ENCODE peak calls at places on chromosomes 3 and 15, in four cellular contexts. One of them, this sample, is unnamed.

GRCh38 chr3:72259755-72260589 is 475.0 kb upstream of the PROK2 start:
- DNase-seq in IMR-90: no peak
- DNase-seq in keratinocyte: no peak
- DNase-seq in neuronal stem cell: no peak
- DNase-seq in this sample: no peak

GRCh38 chr3:194294199-194294887 is 56.8 kb downstream of the CPN2 start:
- DNase-seq in keratinocyte: no peak
- DNase-seq in neuronal stem cell: no peak
- DNase-seq in IMR-90: no peak
- DNase-seq in this sample: no peak

GRCh38 chr3:134369861-134370596 is 4.2 kb downstream of the AMOTL2 start:
- DNase-seq in IMR-90: no peak
- DNase-seq in keratinocyte: no peak
- DNase-seq in neuronal stem cell: no peak
- DNase-seq in this sample: no peak

GRCh38 chr3:120013481-120013880 is 80.8 kb downstream of the GSK3B start:
- DNase-seq in keratinocyte: no peak
- DNase-seq in neuronal stem cell: no peak
- DNase-seq in IMR-90: peak
- DNase-seq in this sample: no peak

GRCh38 chr3:55795736-55796135 is 308.6 kb upstream of the WNT5A start:
- DNase-seq in keratinocyte: no peak
- DNase-seq in neuronal stem cell: no peak
- DNase-seq in IMR-90: peak
- DNase-seq in this sample: no peak

GRCh38 chr15:39362832-39363561 is 217.9 kb upstream of the THBS1 start:
- DNase-seq in IMR-90: peak
- DNase-seq in neuronal stem cell: no peak
- DNase-seq in keratinocyte: no peak
- DNase-seq in this sample: peak

GRCh38 chr3:127238602-127239001 is 45.7 kb downstream of the PRR23E start:
- DNase-seq in keratinocyte: no peak
- DNase-seq in IMR-90: no peak
- DNase-seq in neuronal stem cell: no peak
- DNase-seq in this sample: no peak

GRCh38 chr3:69838696-69839515 is 99.6 kb downstream of the MITF start:
- DNase-seq in IMR-90: no peak
- DNase-seq in neuronal stem cell: no peak
- DNase-seq in keratinocyte: no peak
- DNase-seq in this sample: no peak

GRCh38 chr3:11661052-11661656 is 17.4 kb upstream of the VGLL4 start:
- DNase-seq in neuronal stem cell: no peak
- DNase-seq in IMR-90: no peak
- DNase-seq in keratinocyte: no peak
- DNase-seq in this sample: no peak

GRCh38 chr15:45429974-45430792 is 51.8 kb upstream of the GATM start:
- DNase-seq in keratinocyte: no peak
- DNase-seq in IMR-90: peak
- DNase-seq in neuronal stem cell: peak
- DNase-seq in this sample: peak

GRCh38 chr15:74399511-74400312 is 32.3 kb upstream of the CYP11A1 start:
- DNase-seq in IMR-90: peak
- DNase-seq in neuronal stem cell: no peak
- DNase-seq in keratinocyte: no peak
- DNase-seq in this sample: no peak

GRCh38 chr15:79265987-79266579 is 16.4 kb upstream of the ANKRD34C start:
- DNase-seq in keratinocyte: no peak
- DNase-seq in neuronal stem cell: no peak
- DNase-seq in IMR-90: no peak
- DNase-seq in this sample: no peak
- H3K4me2 ChIP-seq in keratinocyte: no peak
- H3K4me2 ChIP-seq in neuronal stem cell: no peak
- H3K4me2 ChIP-seq in IMR-90: no peak
- H3K4me2 ChIP-seq in this sample: no peak

GRCh38 chr3:184568591-184568917 is 7.0 kb downstream of the EPHB3 start:
- DNase-seq in IMR-90: no peak
- DNase-seq in neuronal stem cell: no peak
- DNase-seq in keratinocyte: no peak
- DNase-seq in this sample: no peak
- H2AFZ ChIP-seq in IMR-90: peak
- H2AFZ ChIP-seq in neuronal stem cell: peak
- H2AFZ ChIP-seq in keratinocyte: peak
- H2AFZ ChIP-seq in this sample: no peak

GRCh38 chr15:90388462-90389182 is 580 bp downstream of the IQGAP1 start:
- DNase-seq in keratinocyte: no peak
- DNase-seq in IMR-90: peak
- DNase-seq in neuronal stem cell: peak
- DNase-seq in this sample: peak

GRCh38 chr15:90393040-90393439 is 5.0 kb downstream of the IQGAP1 start:
- DNase-seq in keratinocyte: no peak
- DNase-seq in neuronal stem cell: no peak
- DNase-seq in IMR-90: no peak
- DNase-seq in this sample: no peak

GRCh38 chr15:90387534-90388461 is at the start of gene IQGAP1:
- DNase-seq in keratinocyte: peak
- DNase-seq in neuronal stem cell: peak
- DNase-seq in IMR-90: peak
- DNase-seq in this sample: peak

GRCh38 chr15:90386221-90386620 is 1.8 kb upstream of the IQGAP1 start:
- DNase-seq in neuronal stem cell: no peak
- DNase-seq in IMR-90: no peak
- DNase-seq in keratinocyte: no peak
- DNase-seq in this sample: no peak

GRCh38 chr15:90389513-90389912 is 1.5 kb downstream of the IQGAP1 start:
- DNase-seq in IMR-90: no peak
- DNase-seq in neuronal stem cell: no peak
- DNase-seq in keratinocyte: no peak
- DNase-seq in this sample: no peak
- H3K27ac ChIP-seq in IMR-90: peak
- H3K27ac ChIP-seq in neuronal stem cell: no peak
- H3K27ac ChIP-seq in keratinocyte: peak
- H3K27ac ChIP-seq in this sample: no peak

DNA sequence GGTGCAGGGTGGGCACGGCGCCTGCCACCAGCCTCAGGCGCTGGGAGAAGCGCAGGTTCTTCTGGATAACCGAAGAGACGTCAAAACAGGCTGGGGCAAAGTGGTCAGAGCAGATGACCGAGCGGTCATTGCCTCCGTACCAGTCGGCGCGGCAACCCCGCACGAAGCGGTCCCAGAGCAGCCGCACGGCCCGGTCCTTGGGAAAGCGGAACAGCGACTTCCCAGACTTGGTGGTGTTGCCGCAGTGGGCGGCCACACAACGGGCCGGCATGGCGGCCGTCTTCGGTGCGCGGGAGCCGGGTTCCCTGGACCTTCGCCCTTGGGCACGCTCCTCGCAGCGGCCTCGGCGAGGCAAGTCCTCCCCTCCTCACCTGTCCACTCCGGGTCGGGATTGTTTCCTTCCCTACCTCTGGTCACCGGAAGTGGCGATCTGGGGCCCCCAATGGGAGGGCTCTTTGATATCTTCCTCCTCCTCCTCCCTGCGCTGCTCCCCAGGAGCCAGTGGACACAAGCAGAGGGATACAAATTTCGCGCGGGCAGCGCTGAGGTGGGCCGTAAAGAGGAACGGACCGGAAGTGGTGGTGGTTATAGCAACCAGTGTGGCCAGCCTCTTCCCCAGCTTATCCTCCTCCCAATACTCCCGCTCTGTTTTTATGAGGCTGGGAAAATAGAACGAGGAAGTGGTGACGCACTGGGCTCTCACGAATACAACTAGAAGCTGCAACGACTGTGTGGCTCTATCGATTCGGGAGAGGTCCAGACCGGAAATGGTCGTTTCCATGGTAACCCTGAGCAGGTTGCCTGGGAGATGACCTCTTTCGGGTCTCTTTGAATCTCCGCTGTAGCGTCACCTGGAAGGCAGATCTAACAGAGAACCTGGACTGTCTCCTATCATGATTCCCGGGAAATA is at the start of the genes LRRC49 and THAP10:
- DNase-seq in keratinocyte: peak
- DNase-seq in neuronal stem cell: peak
- DNase-seq in IMR-90: peak
- DNase-seq in this sample: peak
- H3K4me2 ChIP-seq in keratinocyte: peak
- H3K4me2 ChIP-seq in neuronal stem cell: peak
- H3K4me2 ChIP-seq in IMR-90: peak
- H3K4me2 ChIP-seq in this sample: peak

GRCh38 chr3:179189764-179190163 is 41.6 kb downstream of the PIK3CA start:
- DNase-seq in keratinocyte: no peak
- DNase-seq in IMR-90: peak
- DNase-seq in neuronal stem cell: no peak
- DNase-seq in this sample: peak
- H2AFZ ChIP-seq in keratinocyte: no peak
- H2AFZ ChIP-seq in IMR-90: no peak
- H2AFZ ChIP-seq in neuronal stem cell: no peak
- H2AFZ ChIP-seq in this sample: no peak

DNA sequence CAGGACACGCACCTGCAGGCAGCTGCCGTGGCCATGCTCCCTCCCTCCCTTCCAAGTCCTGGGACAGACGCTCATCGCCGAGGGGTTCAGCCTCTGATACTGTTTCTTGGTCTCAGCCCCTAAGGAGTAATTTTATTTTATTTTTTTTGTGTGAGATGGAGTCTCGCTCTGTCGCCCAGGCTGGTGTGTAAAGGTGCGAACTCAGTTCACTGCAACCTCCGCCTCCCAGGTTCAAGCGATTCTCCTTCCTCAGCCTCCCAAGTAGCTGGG is 53.7 kb downstream of the ADAMTS7 start:
- DNase-seq in IMR-90: no peak
- DNase-seq in neuronal stem cell: no peak
- DNase-seq in keratinocyte: no peak
- DNase-seq in this sample: no peak
- H3K27ac ChIP-seq in IMR-90: no peak
- H3K27ac ChIP-seq in neuronal stem cell: no peak
- H3K27ac ChIP-seq in keratinocyte: no peak
- H3K27ac ChIP-seq in this sample: no peak

GRCh38 chr3:17158941-17159682 is 274.4 kb downstream of the PLCL2 start:
- DNase-seq in neuronal stem cell: no peak
- DNase-seq in keratinocyte: no peak
- DNase-seq in IMR-90: peak
- DNase-seq in this sample: no peak

GRCh38 chr3:17166369-17166768 is 281.6 kb downstream of the PLCL2 start:
- DNase-seq in neuronal stem cell: no peak
- DNase-seq in IMR-90: no peak
- DNase-seq in keratinocyte: no peak
- DNase-seq in this sample: no peak

GRCh38 chr3:17160597-17160996 is 275.8 kb downstream of the PLCL2 start:
- DNase-seq in IMR-90: no peak
- DNase-seq in neuronal stem cell: no peak
- DNase-seq in keratinocyte: no peak
- DNase-seq in this sample: no peak

GRCh38 chr3:17157713-17158112 is 273.0 kb downstream of the PLCL2 start:
- DNase-seq in keratinocyte: no peak
- DNase-seq in IMR-90: peak
- DNase-seq in neuronal stem cell: no peak
- DNase-seq in this sample: no peak

DNA sequence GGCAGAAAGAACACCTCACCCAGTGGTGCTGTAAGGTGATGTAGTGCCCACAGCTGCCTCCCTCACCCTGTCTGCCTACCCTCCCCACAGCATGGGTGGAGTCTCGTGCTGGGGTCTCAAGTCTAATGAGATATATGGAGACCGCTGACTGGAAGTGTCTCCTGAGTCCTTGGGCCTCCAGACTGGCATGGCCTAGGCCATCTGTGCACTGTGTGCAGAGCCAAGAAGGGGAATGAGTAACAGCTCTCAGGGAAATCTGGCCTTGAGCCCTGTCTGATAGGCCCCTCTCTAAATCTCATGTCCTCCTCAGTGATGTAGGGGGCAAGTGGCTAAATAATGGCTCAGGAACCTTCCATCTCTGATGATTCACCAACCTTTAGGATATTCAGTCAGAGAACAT is 277.4 kb downstream of the PLCL2 start:
- DNase-seq in neuronal stem cell: no peak
- DNase-seq in IMR-90: no peak
- DNase-seq in keratinocyte: no peak
- DNase-seq in this sample: no peak
- H3K4me2 ChIP-seq in neuronal stem cell: no peak
- H3K4me2 ChIP-seq in IMR-90: no peak
- H3K4me2 ChIP-seq in keratinocyte: no peak
- H3K4me2 ChIP-seq in this sample: no peak

DNA sequence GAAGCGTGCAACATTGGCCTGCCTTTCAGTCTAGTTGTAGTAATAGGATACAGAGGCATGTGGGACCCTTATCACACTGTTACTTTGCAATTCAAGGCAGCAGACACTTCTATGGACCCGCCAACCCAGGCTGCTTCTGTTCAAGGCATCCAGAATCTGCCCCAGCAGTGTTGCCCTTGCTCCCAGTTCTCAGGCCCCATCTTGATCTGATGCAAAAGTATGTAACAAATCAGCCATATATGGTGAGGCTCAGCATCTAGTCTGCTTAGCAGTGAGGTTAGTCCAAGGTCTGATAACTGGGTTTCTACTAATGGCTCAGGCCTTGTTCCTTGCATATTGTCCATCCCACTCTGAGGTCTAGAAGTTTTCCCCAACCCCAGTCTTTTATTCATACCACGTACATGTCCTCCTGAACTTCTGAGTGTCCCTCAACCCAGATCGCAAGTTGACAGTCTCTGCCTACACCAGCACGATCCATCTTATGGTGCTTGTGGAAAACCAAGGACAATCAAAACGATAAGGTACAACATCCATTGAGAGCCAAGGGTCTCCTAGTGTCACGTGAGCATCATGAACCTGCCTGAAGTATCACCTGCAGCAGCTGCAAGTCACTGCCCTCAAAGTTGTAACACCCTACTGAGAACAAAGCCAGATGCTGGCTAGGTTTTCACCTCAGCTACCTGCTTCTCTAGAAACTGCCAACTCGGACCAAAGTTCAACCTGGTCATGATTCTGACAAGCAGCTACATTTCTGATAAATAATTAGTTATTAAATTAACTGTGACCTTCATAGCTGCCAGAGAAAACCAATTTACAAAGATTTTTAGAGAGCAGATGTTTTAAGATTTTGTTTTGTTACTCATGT is 17.7 kb downstream of the C2CD4B start:
- DNase-seq in neuronal stem cell: no peak
- DNase-seq in keratinocyte: no peak
- DNase-seq in IMR-90: no peak
- DNase-seq in this sample: no peak
- H2AFZ ChIP-seq in neuronal stem cell: no peak
- H2AFZ ChIP-seq in keratinocyte: no peak
- H2AFZ ChIP-seq in IMR-90: no peak
- H2AFZ ChIP-seq in this sample: no peak